ENCODE peak calls at places on chromosomes 13 and 19, in ten cellular contexts. K is iPS-NIHi11; T is fibroblast of lung; D is heart left ventricle; B is T-helper 1 cell; Y is NCI-H187; X is activated CD8-positive, alpha-beta memory T cell treated with anti-CD3 and anti-CD28 coated beads, Interleukin-2, amount 50 U/mL, for 48 hours; W is endothelial cell; J is stimulated activated CD4-positive, alpha-beta T cell treated with anti-CD3 and anti-CD28 coated beads, Interleukin-4, amount 100 ng/mL, for 24 hours; C is mesothelial cell of epicardium. R is an unnamed sample.

GRCh38 chr19:14048439-14049153 is 13.3 kb downstream of the PALM3 start:
- DNase-seq in C (no peak), T (no peak), Y (no peak), W (peak), B (peak), J (peak), D (peak), X (peak), K (peak), R (no peak)

GRCh38 chr19:8269724-8270123 is 38.4 kb downstream of the CD320 start:
- DNase-seq in T (no peak), D (no peak), X (peak), W (no peak), J (no peak), B (no peak), Y (no peak), K (no peak), C (peak), R (no peak)

GRCh38 chr19:33771308-33772101 is 25.2 kb upstream of the KCTD15 start:
- DNase-seq in T (peak), J (peak), C (peak), W (peak), X (peak), K (peak), D (peak), B (peak), Y (peak), R (peak)

GRCh38 chr13:48679941-48680630 is 26.4 kb downstream of the CYSLTR2 start:
- DNase-seq in W (no peak), T (no peak), C (no peak), K (no peak), B (no peak), X (no peak), D (no peak), Y (no peak), J (no peak), R (no peak)

GRCh38 chr19:35643255-35644205 is 2.0 kb downstream of the ETV2 start:
- DNase-seq in K (peak), B (peak), W (peak), D (peak), X (peak), T (peak), C (peak), J (peak), Y (peak), R (peak)

GRCh38 chr19:16148443-16149045 is 5.1 kb downstream of the HSH2D start:
- DNase-seq in Y (no peak), J (no peak), W (no peak), D (no peak), X (no peak), C (no peak), T (no peak), B (no peak), K (no peak), R (no peak)

GRCh38 chr13:20799726-20800416 is 26.1 kb upstream of the EEF1AKMT1 start:
- DNase-seq in W (no peak), B (no peak), K (no peak), J (no peak), C (no peak), T (peak), D (no peak), Y (no peak), X (no peak), R (no peak)

GRCh38 chr13:23867027-23867491 is 22.1 kb downstream of the MIPEP start:
- DNase-seq in X (no peak), J (no peak), K (no peak), B (no peak), C (no peak), W (no peak), Y (no peak), D (no peak), T (peak), R (no peak)